ENCODE peak calls at places on chromosomes 12 and 14, in eight cellular contexts. One of them, this sample, is unnamed.

GRCh38 chr14:95535226-95536021 is 574 bp downstream of the GLRX5 start:
- DNase-seq in type B pancreatic cell: no peak
- DNase-seq in iPS-NIHi11: peak
- DNase-seq in AML-193: no peak
- DNase-seq in cardiac muscle cell: no peak
- DNase-seq in GM13977: peak
- DNase-seq in cerebellar cortex: no peak
- DNase-seq in EL: no peak
- DNase-seq in this sample: no peak

GRCh38 chr14:28608438-28608837 is 158.1 kb upstream of the FOXG1 start:
- DNase-seq in type B pancreatic cell: no peak
- DNase-seq in iPS-NIHi11: no peak
- DNase-seq in AML-193: no peak
- DNase-seq in cardiac muscle cell: no peak
- DNase-seq in GM13977: no peak
- DNase-seq in cerebellar cortex: no peak
- DNase-seq in EL: no peak
- DNase-seq in this sample: no peak

GRCh38 chr12:57150400-57150799 is 3.0 kb upstream of the LRP1-AS start:
- DNase-seq in type B pancreatic cell: no peak
- DNase-seq in iPS-NIHi11: no peak
- DNase-seq in AML-193: no peak
- DNase-seq in cardiac muscle cell: no peak
- DNase-seq in GM13977: no peak
- DNase-seq in cerebellar cortex: no peak
- DNase-seq in EL: no peak
- DNase-seq in this sample: no peak

GRCh38 chr14:103434868-103435442 is 49.7 kb downstream of the MARK3 start:
- DNase-seq in type B pancreatic cell: no peak
- DNase-seq in iPS-NIHi11: no peak
- DNase-seq in AML-193: no peak
- DNase-seq in cardiac muscle cell: no peak
- DNase-seq in GM13977: no peak
- DNase-seq in cerebellar cortex: no peak
- DNase-seq in EL: no peak
- DNase-seq in this sample: no peak

GRCh38 chr14:70189678-70190077 is 927 bp upstream of the SLC8A3 start:
- DNase-seq in type B pancreatic cell: no peak
- DNase-seq in iPS-NIHi11: peak
- DNase-seq in AML-193: no peak
- DNase-seq in cardiac muscle cell: no peak
- DNase-seq in GM13977: peak
- DNase-seq in cerebellar cortex: peak
- DNase-seq in EL: no peak
- DNase-seq in this sample: no peak

GRCh38 chr14:45083622-45083978 is 316 bp upstream of the PRPF39 start:
- DNase-seq in type B pancreatic cell: no peak
- DNase-seq in iPS-NIHi11: no peak
- DNase-seq in AML-193: no peak
- DNase-seq in cardiac muscle cell: no peak
- DNase-seq in GM13977: no peak
- DNase-seq in cerebellar cortex: no peak
- DNase-seq in EL: no peak
- DNase-seq in this sample: no peak

GRCh38 chr12:103269962-103270361 is 225.8 kb downstream of the C12orf42 start:
- DNase-seq in type B pancreatic cell: no peak
- DNase-seq in iPS-NIHi11: no peak
- DNase-seq in AML-193: no peak
- DNase-seq in cardiac muscle cell: no peak
- DNase-seq in GM13977: no peak
- DNase-seq in cerebellar cortex: no peak
- DNase-seq in EL: peak
- DNase-seq in this sample: peak

GRCh38 chr12:6033546-6033945 is 88.5 kb upstream of the ANO2 start:
- DNase-seq in type B pancreatic cell: no peak
- DNase-seq in iPS-NIHi11: no peak
- DNase-seq in AML-193: no peak
- DNase-seq in cardiac muscle cell: no peak
- DNase-seq in GM13977: no peak
- DNase-seq in cerebellar cortex: no peak
- DNase-seq in EL: no peak
- DNase-seq in this sample: no peak

GRCh38 chr14:23513466-23514008 is 38.0 kb downstream of the ZFHX2 start:
- DNase-seq in type B pancreatic cell: no peak
- DNase-seq in iPS-NIHi11: no peak
- DNase-seq in AML-193: no peak
- DNase-seq in cardiac muscle cell: no peak
- DNase-seq in GM13977: no peak
- DNase-seq in cerebellar cortex: peak
- DNase-seq in EL: no peak
- DNase-seq in this sample: no peak

GRCh38 chr12:26318661-26319068 is 123.3 kb downstream of the SSPN start:
- DNase-seq in type B pancreatic cell: no peak
- DNase-seq in iPS-NIHi11: no peak
- DNase-seq in AML-193: no peak
- DNase-seq in cardiac muscle cell: no peak
- DNase-seq in GM13977: peak
- DNase-seq in cerebellar cortex: no peak
- DNase-seq in EL: peak
- DNase-seq in this sample: peak

GRCh38 chr12:106757623-106758348 is 16.7 kb upstream of the RIC8B start:
- DNase-seq in type B pancreatic cell: no peak
- DNase-seq in iPS-NIHi11: no peak
- DNase-seq in AML-193: no peak
- DNase-seq in cardiac muscle cell: peak
- DNase-seq in GM13977: no peak
- DNase-seq in cerebellar cortex: no peak
- DNase-seq in EL: no peak
- DNase-seq in this sample: no peak

GRCh38 chr12:121391619-121392324 is 8.1 kb upstream of the RNF34 start:
- DNase-seq in type B pancreatic cell: no peak
- DNase-seq in iPS-NIHi11: no peak
- DNase-seq in AML-193: no peak
- DNase-seq in cardiac muscle cell: no peak
- DNase-seq in GM13977: peak
- DNase-seq in cerebellar cortex: no peak
- DNase-seq in EL: peak
- DNase-seq in this sample: no peak

GRCh38 chr12:113465808-113466769 is 5.6 kb downstream of the LHX5 start:
- DNase-seq in type B pancreatic cell: no peak
- DNase-seq in iPS-NIHi11: no peak
- DNase-seq in AML-193: no peak
- DNase-seq in cardiac muscle cell: peak
- DNase-seq in GM13977: no peak
- DNase-seq in cerebellar cortex: no peak
- DNase-seq in EL: no peak
- DNase-seq in this sample: no peak

GRCh38 chr12:11958216-11959091 is 112.3 kb upstream of the BCL2L14 start:
- DNase-seq in type B pancreatic cell: no peak
- DNase-seq in iPS-NIHi11: no peak
- DNase-seq in AML-193: no peak
- DNase-seq in cardiac muscle cell: no peak
- DNase-seq in GM13977: no peak
- DNase-seq in cerebellar cortex: no peak
- DNase-seq in EL: peak
- DNase-seq in this sample: peak

GRCh38 chr14:105856676-105857222 is 330.4 kb downstream of the TMEM121 start:
- DNase-seq in type B pancreatic cell: peak
- DNase-seq in iPS-NIHi11: no peak
- DNase-seq in AML-193: no peak
- DNase-seq in cardiac muscle cell: no peak
- DNase-seq in GM13977: no peak
- DNase-seq in cerebellar cortex: no peak
- DNase-seq in EL: no peak
- DNase-seq in this sample: no peak

GRCh38 chr14:78863143-78863542 is 693.0 kb downstream of the NRXN3 start:
- DNase-seq in type B pancreatic cell: no peak
- DNase-seq in iPS-NIHi11: peak
- DNase-seq in AML-193: no peak
- DNase-seq in cardiac muscle cell: peak
- DNase-seq in GM13977: peak
- DNase-seq in cerebellar cortex: no peak
- DNase-seq in EL: peak
- DNase-seq in this sample: peak

GRCh38 chr12:112559784-112560183 is 141.0 kb downstream of the PTPN11 start:
- DNase-seq in type B pancreatic cell: no peak
- DNase-seq in iPS-NIHi11: no peak
- DNase-seq in AML-193: no peak
- DNase-seq in cardiac muscle cell: no peak
- DNase-seq in GM13977: no peak
- DNase-seq in cerebellar cortex: no peak
- DNase-seq in EL: peak
- DNase-seq in this sample: peak